ENCODE peak calls at places on chromosomes 5 and 9, in eight cellular contexts. One of them, this sample, is unnamed. For H3K4me1, the result is how much of the 10 kb centered on the place peaks cover.

GRCh38 chr5:39211773-39212172 is 7.6 kb downstream of the FYB1 start:
- DNase-seq in H1: no peak
- DNase-seq in GM23248: no peak
- DNase-seq in astrocyte: no peak
- DNase-seq in A673: no peak
- DNase-seq in hepatocyte: no peak
- DNase-seq in GM12878: no peak
- DNase-seq in GM23338: no peak
- DNase-seq in this sample: no peak

GRCh38 chr5:133164759-133165158 is 112.9 kb downstream of the HSPA4 start:
- DNase-seq in GM12878: no peak
- DNase-seq in H1: no peak
- DNase-seq in astrocyte: no peak
- DNase-seq in A673: no peak
- DNase-seq in GM23338: no peak
- DNase-seq in GM23248: no peak
- DNase-seq in hepatocyte: no peak
- DNase-seq in this sample: no peak

GRCh38 chr5:96661101-96661840 is 905 bp upstream of the CAST start:
- DNase-seq in hepatocyte: peak
- DNase-seq in GM23248: peak
- DNase-seq in GM23338: peak
- DNase-seq in H1: no peak
- DNase-seq in astrocyte: peak
- DNase-seq in A673: peak
- DNase-seq in GM12878: peak
- DNase-seq in this sample: peak

GRCh38 chr9:20528253-20528652 is 94.0 kb downstream of the MLLT3 start:
- DNase-seq in astrocyte: no peak
- DNase-seq in GM12878: no peak
- DNase-seq in A673: no peak
- DNase-seq in GM23338: no peak
- DNase-seq in H1: no peak
- DNase-seq in hepatocyte: no peak
- DNase-seq in GM23248: no peak
- DNase-seq in this sample: no peak

GRCh38 chr5:59620535-59621212 is 272.9 kb downstream of the PDE4D start:
- DNase-seq in hepatocyte: no peak
- DNase-seq in A673: no peak
- DNase-seq in astrocyte: peak
- DNase-seq in GM23248: peak
- DNase-seq in GM12878: no peak
- DNase-seq in H1: no peak
- DNase-seq in GM23338: no peak
- DNase-seq in this sample: no peak

GRCh38 chr5:151158287-151158661 is 695 bp upstream of the ANXA6 start:
- DNase-seq in astrocyte: peak
- DNase-seq in GM23248: no peak
- DNase-seq in hepatocyte: peak
- DNase-seq in H1: peak
- DNase-seq in A673: no peak
- DNase-seq in GM23338: peak
- DNase-seq in GM12878: no peak
- DNase-seq in this sample: no peak

GRCh38 chr5:68330564-68330963 is 115.0 kb downstream of the PIK3R1 start:
- DNase-seq in hepatocyte: no peak
- DNase-seq in H1: no peak
- DNase-seq in GM23338: no peak
- DNase-seq in GM12878: no peak
- DNase-seq in astrocyte: peak
- DNase-seq in A673: no peak
- DNase-seq in GM23248: peak
- DNase-seq in this sample: peak

GRCh38 chr5:68066277-68066955 is 149.1 kb upstream of the PIK3R1 start:
- DNase-seq in hepatocyte: no peak
- DNase-seq in GM12878: no peak
- DNase-seq in GM23338: no peak
- DNase-seq in astrocyte: peak
- DNase-seq in A673: no peak
- DNase-seq in H1: no peak
- DNase-seq in GM23248: no peak
- DNase-seq in this sample: peak

GRCh38 chr5:109644829-109645228 is 44.9 kb upstream of the MAN2A1 start:
- DNase-seq in H1: no peak
- DNase-seq in hepatocyte: no peak
- DNase-seq in GM23338: peak
- DNase-seq in GM12878: no peak
- DNase-seq in astrocyte: no peak
- DNase-seq in GM23248: no peak
- DNase-seq in A673: peak
- DNase-seq in this sample: no peak

GRCh38 chr5:103259705-103260355 is 1.3 kb downstream of the MACIR start:
- DNase-seq in astrocyte: peak
- DNase-seq in GM23248: peak
- DNase-seq in H1: peak
- DNase-seq in hepatocyte: no peak
- DNase-seq in GM12878: no peak
- DNase-seq in A673: peak
- DNase-seq in GM23338: peak
- DNase-seq in this sample: peak

GRCh38 chr9:128215491-128216404 is 12.6 kb downstream of the DNM1 start:
- DNase-seq in GM23248: peak
- DNase-seq in H1: no peak
- DNase-seq in hepatocyte: peak
- DNase-seq in astrocyte: peak
- DNase-seq in A673: peak
- DNase-seq in GM12878: no peak
- DNase-seq in GM23338: no peak
- DNase-seq in this sample: no peak

DNA sequence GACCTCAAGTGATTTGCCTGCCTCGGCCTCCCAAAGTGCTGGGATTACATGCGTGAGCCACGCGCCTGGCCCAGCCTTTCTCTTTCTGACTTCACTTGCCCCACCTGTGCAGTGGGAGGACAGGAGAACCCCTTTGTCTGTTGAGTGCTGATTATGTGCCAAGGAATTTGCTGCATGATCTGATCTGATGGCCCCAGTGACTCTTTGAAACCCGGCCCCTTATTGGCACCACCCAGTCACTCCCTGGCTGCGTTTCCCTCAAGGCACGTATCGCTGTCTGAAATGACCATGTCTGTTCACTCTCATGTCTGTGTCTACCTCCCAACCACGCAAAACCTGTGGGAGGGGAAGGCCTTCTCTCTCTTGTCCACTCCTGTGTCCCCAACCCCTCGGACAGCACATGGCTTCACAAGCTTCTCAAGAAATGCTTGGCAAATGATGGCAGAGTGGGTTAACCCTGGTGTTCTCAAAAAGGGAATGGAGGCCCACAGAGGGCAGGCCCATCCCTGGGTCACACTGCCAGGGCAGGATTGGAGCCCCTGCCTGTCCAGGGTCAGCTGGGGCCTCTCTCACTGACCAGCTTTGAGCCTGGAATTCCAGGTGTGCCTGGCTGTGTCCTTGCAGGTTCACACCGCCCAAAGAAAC is 21.9 kb downstream of the NEK6 start:
- DNase-seq in GM23338: no peak
- DNase-seq in astrocyte: peak
- DNase-seq in GM23248: no peak
- DNase-seq in A673: no peak
- DNase-seq in GM12878: no peak
- DNase-seq in hepatocyte: no peak
- DNase-seq in H1: no peak
- DNase-seq in this sample: no peak
- H3K4me1 ChIP-seq in GM23338: under half
- H3K4me1 ChIP-seq in astrocyte: half or more
- H3K4me1 ChIP-seq in GM23248: under half
- H3K4me1 ChIP-seq in A673: under half
- H3K4me1 ChIP-seq in GM12878: under half
- H3K4me1 ChIP-seq in hepatocyte: under half
- H3K4me1 ChIP-seq in H1: under half
- H3K4me1 ChIP-seq in this sample: under half

GRCh38 chr9:126170286-126170823 is 156.3 kb upstream of the MVB12B start:
- DNase-seq in hepatocyte: no peak
- DNase-seq in H1: no peak
- DNase-seq in GM23338: no peak
- DNase-seq in A673: no peak
- DNase-seq in astrocyte: no peak
- DNase-seq in GM23248: no peak
- DNase-seq in GM12878: no peak
- DNase-seq in this sample: no peak
- TF ChIP-seq EZH2 in hepatocyte: no peak
- TF ChIP-seq EZH2 in H1: no peak
- TF ChIP-seq EZH2 in GM23338: no peak
- TF ChIP-seq EZH2 in A673: no peak
- TF ChIP-seq EZH2 in astrocyte: no peak
- TF ChIP-seq EZH2 in GM23248: no peak
- TF ChIP-seq EZH2 in GM12878: no peak
- TF ChIP-seq EZH2 in this sample: no peak

GRCh38 chr5:119301947-119302346 is 53.9 kb upstream of the TNFAIP8 start:
- DNase-seq in GM12878: no peak
- DNase-seq in A673: no peak
- DNase-seq in GM23248: peak
- DNase-seq in H1: no peak
- DNase-seq in GM23338: no peak
- DNase-seq in astrocyte: no peak
- DNase-seq in hepatocyte: no peak
- DNase-seq in this sample: no peak

GRCh38 chr5:119302916-119303897 is 52.6 kb upstream of the TNFAIP8 start:
- DNase-seq in A673: no peak
- DNase-seq in H1: no peak
- DNase-seq in GM23248: peak
- DNase-seq in GM23338: no peak
- DNase-seq in astrocyte: peak
- DNase-seq in GM12878: no peak
- DNase-seq in hepatocyte: peak
- DNase-seq in this sample: peak

GRCh38 chr5:119301210-119301609 is 54.6 kb upstream of the TNFAIP8 start:
- DNase-seq in astrocyte: no peak
- DNase-seq in GM23338: no peak
- DNase-seq in A673: no peak
- DNase-seq in GM12878: no peak
- DNase-seq in H1: no peak
- DNase-seq in hepatocyte: no peak
- DNase-seq in GM23248: no peak
- DNase-seq in this sample: no peak

GRCh38 chr5:119302449-119302848 is 53.4 kb upstream of the TNFAIP8 start:
- DNase-seq in H1: no peak
- DNase-seq in hepatocyte: no peak
- DNase-seq in A673: no peak
- DNase-seq in GM12878: no peak
- DNase-seq in astrocyte: no peak
- DNase-seq in GM23248: no peak
- DNase-seq in GM23338: no peak
- DNase-seq in this sample: no peak

DNA sequence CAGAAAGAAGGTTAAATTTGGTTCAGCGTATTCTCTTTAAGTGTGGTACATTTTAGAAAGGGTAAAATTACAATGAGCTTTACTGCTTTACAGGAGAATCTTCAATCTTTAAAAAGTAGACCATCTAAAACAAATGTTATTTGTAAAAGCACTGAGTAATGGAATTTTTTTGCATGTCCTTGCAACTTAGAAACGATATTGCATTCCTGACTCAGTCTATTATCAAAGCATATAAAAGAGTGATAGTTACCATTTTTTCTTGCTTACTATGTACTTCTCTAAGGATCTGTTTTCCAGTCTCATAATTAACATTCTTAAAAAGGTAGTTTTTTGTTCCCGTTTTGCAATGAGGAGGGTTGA is 55.5 kb upstream of the TNFAIP8 start:
- DNase-seq in GM12878: no peak
- DNase-seq in hepatocyte: no peak
- DNase-seq in H1: no peak
- DNase-seq in astrocyte: no peak
- DNase-seq in GM23338: no peak
- DNase-seq in GM23248: no peak
- DNase-seq in A673: no peak
- DNase-seq in this sample: no peak
- H3K27ac ChIP-seq in GM12878: no peak
- H3K27ac ChIP-seq in hepatocyte: no peak
- H3K27ac ChIP-seq in H1: no peak
- H3K27ac ChIP-seq in astrocyte: no peak
- H3K27ac ChIP-seq in GM23338: no peak
- H3K27ac ChIP-seq in GM23248: no peak
- H3K27ac ChIP-seq in A673: no peak
- H3K27ac ChIP-seq in this sample: no peak

DNA sequence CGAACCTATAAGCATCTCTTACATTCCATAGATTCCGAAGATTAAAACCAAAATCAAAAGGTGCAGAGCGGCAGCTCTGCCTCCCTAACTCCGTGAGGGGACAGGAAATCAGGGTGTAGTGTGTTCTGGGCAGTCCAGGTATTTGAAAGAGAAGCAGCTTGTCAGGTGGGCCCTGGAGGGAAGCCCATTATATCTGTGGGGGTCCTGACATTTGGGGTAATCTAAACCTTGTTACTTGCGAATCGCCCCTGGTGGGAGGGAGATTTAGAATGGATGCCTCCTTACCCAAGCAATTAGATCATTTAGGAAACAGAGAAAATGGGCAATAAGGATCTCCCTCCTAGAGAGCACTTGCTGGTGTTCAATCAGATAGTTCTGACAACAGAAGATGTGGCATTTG is 126.9 kb downstream of the EFNA5 start:
- DNase-seq in GM23248: no peak
- DNase-seq in H1: no peak
- DNase-seq in astrocyte: no peak
- DNase-seq in GM12878: no peak
- DNase-seq in hepatocyte: no peak
- DNase-seq in GM23338: peak
- DNase-seq in A673: no peak
- DNase-seq in this sample: no peak
- H3K4me1 ChIP-seq in GM23248: under half
- H3K4me1 ChIP-seq in H1: under half
- H3K4me1 ChIP-seq in astrocyte: under half
- H3K4me1 ChIP-seq in GM12878: under half
- H3K4me1 ChIP-seq in hepatocyte: under half
- H3K4me1 ChIP-seq in GM23338: under half
- H3K4me1 ChIP-seq in A673: under half
- H3K4me1 ChIP-seq in this sample: under half

GRCh38 chr9:137240321-137240840 is 706 bp upstream of the TUBB4B start:
- DNase-seq in A673: peak
- DNase-seq in GM12878: no peak
- DNase-seq in GM23248: peak
- DNase-seq in astrocyte: peak
- DNase-seq in hepatocyte: peak
- DNase-seq in H1: no peak
- DNase-seq in GM23338: no peak
- DNase-seq in this sample: peak
- TF ChIP-seq EZH2 in A673: no peak
- TF ChIP-seq EZH2 in GM12878: no peak
- TF ChIP-seq EZH2 in GM23248: no peak
- TF ChIP-seq EZH2 in astrocyte: no peak
- TF ChIP-seq EZH2 in hepatocyte: no peak
- TF ChIP-seq EZH2 in H1: no peak
- TF ChIP-seq EZH2 in GM23338: no peak
- TF ChIP-seq EZH2 in this sample: no peak

GRCh38 chr5:8316608-8317007 is 447.7 kb downstream of the MTRR start:
- DNase-seq in A673: no peak
- DNase-seq in hepatocyte: no peak
- DNase-seq in GM23248: no peak
- DNase-seq in GM12878: no peak
- DNase-seq in astrocyte: no peak
- DNase-seq in H1: no peak
- DNase-seq in GM23338: peak
- DNase-seq in this sample: no peak
- H3K27ac ChIP-seq in A673: no peak
- H3K27ac ChIP-seq in hepatocyte: no peak
- H3K27ac ChIP-seq in GM23248: no peak
- H3K27ac ChIP-seq in GM12878: no peak
- H3K27ac ChIP-seq in astrocyte: no peak
- H3K27ac ChIP-seq in H1: no peak
- H3K27ac ChIP-seq in GM23338: no peak
- H3K27ac ChIP-seq in this sample: no peak